ENCODE peak calls at places on chromosomes 5 and 9, in four cellular contexts. One of them, this sample, is unnamed.

GRCh38 chr5:132971483-132972435 is 8.3 kb upstream of the AFF4 start:
- DNase-seq in HCT116: no peak
- DNase-seq in GM23248: peak; percentile 32
- DNase-seq in transverse colon: no peak
- DNase-seq in this sample: no peak

GRCh38 chr9:136700959-136701664 is 11.3 kb upstream of the DIPK1B start:
- DNase-seq in HCT116: no peak
- DNase-seq in GM23248: no peak
- DNase-seq in transverse colon: peak; percentile 41
- DNase-seq in this sample: no peak

GRCh38 chr9:17802249-17802857 is 223.5 kb downstream of the SH3GL2 start:
- DNase-seq in HCT116: no peak
- DNase-seq in GM23248: peak; percentile 56
- DNase-seq in transverse colon: no peak
- DNase-seq in this sample: no peak

GRCh38 chr9:9341203-9341602 is 1271.6 kb downstream of the PTPRD start:
- DNase-seq in HCT116: no peak
- DNase-seq in GM23248: no peak
- DNase-seq in transverse colon: no peak
- DNase-seq in this sample: no peak

GRCh38 chr9:77712533-77713130 is 64.5 kb upstream of the GNA14 start:
- DNase-seq in HCT116: no peak
- DNase-seq in GM23248: peak; percentile 85
- DNase-seq in transverse colon: no peak
- DNase-seq in this sample: no peak

GRCh38 chr5:79973511-79973910 is 17.6 kb downstream of the MTX3 start:
- DNase-seq in HCT116: no peak
- DNase-seq in GM23248: peak; percentile 34
- DNase-seq in transverse colon: no peak
- DNase-seq in this sample: no peak

GRCh38 chr9:109110326-109111014 is 9.3 kb downstream of the TMEM245 start:
- DNase-seq in HCT116: peak; percentile 54
- DNase-seq in GM23248: peak; percentile 86
- DNase-seq in transverse colon: no peak
- DNase-seq in this sample: no peak

GRCh38 chr9:133188843-133189180 is 20.2 kb downstream of the OBP2B start:
- DNase-seq in HCT116: no peak
- DNase-seq in GM23248: no peak
- DNase-seq in transverse colon: no peak
- DNase-seq in this sample: no peak

GRCh38 chr9:124766815-124767554 is 4.1 kb downstream of the NR6A1 start:
- DNase-seq in HCT116: no peak
- DNase-seq in GM23248: no peak
- DNase-seq in transverse colon: no peak
- DNase-seq in this sample: no peak

GRCh38 chr9:109047259-109047658 is 34.0 kb upstream of the CTNNAL1 start:
- DNase-seq in HCT116: no peak
- DNase-seq in GM23248: no peak
- DNase-seq in transverse colon: no peak
- DNase-seq in this sample: no peak

GRCh38 chr5:96691503-96692303 is 29.5 kb downstream of the CAST start:
- DNase-seq in HCT116: no peak
- DNase-seq in GM23248: peak; percentile 75
- DNase-seq in transverse colon: no peak
- DNase-seq in this sample: no peak

GRCh38 chr9:115116620-115117284 is 1.2 kb downstream of the TNC start:
- DNase-seq in HCT116: no peak
- DNase-seq in GM23248: no peak
- DNase-seq in transverse colon: no peak
- DNase-seq in this sample: no peak

GRCh38 chr5:21807953-21808352 is 1045.2 kb downstream of the CDH12 start:
- DNase-seq in HCT116: no peak
- DNase-seq in GM23248: peak; percentile 60
- DNase-seq in transverse colon: no peak
- DNase-seq in this sample: no peak

GRCh38 chr9:71814805-71815204 is 46.5 kb upstream of the CEMIP2 start:
- DNase-seq in HCT116: no peak
- DNase-seq in GM23248: peak; percentile 36
- DNase-seq in transverse colon: no peak
- DNase-seq in this sample: no peak

GRCh38 chr5:139017624-139018023 is 142.5 kb upstream of the LRRTM2 start:
- DNase-seq in HCT116: no peak
- DNase-seq in GM23248: no peak
- DNase-seq in transverse colon: no peak
- DNase-seq in this sample: no peak

GRCh38 chr9:135833864-135834263 is 73.5 kb downstream of the CAMSAP1 start:
- DNase-seq in HCT116: no peak
- DNase-seq in GM23248: no peak
- DNase-seq in transverse colon: no peak
- DNase-seq in this sample: no peak

GRCh38 chr9:136558373-136558772 is 12.5 kb upstream of the NOTCH1 start:
- DNase-seq in HCT116: no peak
- DNase-seq in GM23248: no peak
- DNase-seq in transverse colon: no peak
- DNase-seq in this sample: no peak

GRCh38 chr5:134139891-134140469 is 25.5 kb downstream of the TCF7 start:
- DNase-seq in HCT116: no peak
- DNase-seq in GM23248: no peak
- DNase-seq in transverse colon: no peak
- DNase-seq in this sample: no peak

GRCh38 chr5:170818222-170818621 is 34.7 kb downstream of the GABRP start:
- DNase-seq in HCT116: no peak
- DNase-seq in GM23248: peak; percentile 71
- DNase-seq in transverse colon: no peak
- DNase-seq in this sample: no peak

GRCh38 chr5:98301567-98301966 is 471.9 kb upstream of the RGMB start:
- DNase-seq in HCT116: no peak
- DNase-seq in GM23248: no peak
- DNase-seq in transverse colon: no peak
- DNase-seq in this sample: no peak

GRCh38 chr9:18947772-18948391 is 85.1 kb downstream of the SAXO1 start:
- DNase-seq in HCT116: no peak
- DNase-seq in GM23248: peak; percentile 10
- DNase-seq in transverse colon: no peak
- DNase-seq in this sample: no peak

GRCh38 chr5:122182491-122182921 is 53.2 kb downstream of the ZNF474 start:
- DNase-seq in HCT116: no peak
- DNase-seq in GM23248: peak; percentile 92
- DNase-seq in transverse colon: peak; percentile 81
- DNase-seq in this sample: no peak

GRCh38 chr9:19221326-19221725 is 9.2 kb upstream of the DENND4C start:
- DNase-seq in HCT116: no peak
- DNase-seq in GM23248: no peak
- DNase-seq in transverse colon: no peak
- DNase-seq in this sample: no peak

GRCh38 chr5:139140631-139141071 is 57.5 kb downstream of the SIL1 start:
- DNase-seq in HCT116: no peak
- DNase-seq in GM23248: peak; percentile 76
- DNase-seq in transverse colon: no peak
- DNase-seq in this sample: no peak